ENCODE peak calls at places on chromosomes 16 and 17, in six cellular contexts. X is WTC11, W is IMR-90, C is SK-N-SH, L is K562, Z is H1. S is an unnamed sample.

GRCh38 chr16:15976225-15976812 is 26.9 kb downstream of the ABCC1 start:
- DNase-seq in X (no peak), W (no peak), C (no peak), L (no peak), Z (no peak), S (no peak)

GRCh38 chr16:53756329-53756996 is 52.5 kb downstream of the FTO start:
- DNase-seq in X (no peak), W (peak), C (no peak), L (no peak), Z (no peak), S (no peak)

GRCh38 chr17:44539664-44540063 is 17.6 kb upstream of the FZD2 start:
- DNase-seq in X (peak), W (no peak), C (no peak), L (no peak), Z (peak), S (no peak)

GRCh38 chr16:85029413-85029794 is 1.8 kb downstream of the KIAA0513 start:
- DNase-seq in X (no peak), W (peak), C (peak), L (peak), Z (no peak), S (no peak)

GRCh38 chr17:50967795-50968194 is 101.6 kb upstream of the TOB1 start:
- DNase-seq in X (no peak), W (peak), C (no peak), L (no peak), Z (no peak), S (no peak)

GRCh38 chr16:55655709-55656694 is at the start of gene SLC6A2:
- DNase-seq in X (peak), W (no peak), C (peak), L (no peak), Z (peak), S (no peak)

GRCh38 chr17:82358467-82359350 is at the start of gene TEX19:
- DNase-seq in X (no peak), W (no peak), C (peak), L (peak), Z (no peak), S (peak)

GRCh38 chr17:7404737-7405412 is 978 bp upstream of the TMEM256 start:
- DNase-seq in X (peak), W (no peak), C (peak), L (no peak), Z (no peak), S (no peak)

GRCh38 chr17:40218740-40219072 is 398 bp upstream of the WIPF2 start:
- DNase-seq in X (peak), W (peak), C (peak), L (peak), Z (peak), S (peak)

GRCh38 chr17:19762515-19762961 is 14.4 kb upstream of the ALDH3A1 start:
- DNase-seq in X (peak), W (peak), C (peak), L (no peak), Z (peak), S (peak)

GRCh38 chr16:89061590-89062380 is 31.9 kb upstream of the ACSF3 start:
- DNase-seq in X (no peak), W (no peak), C (no peak), L (no peak), Z (no peak), S (no peak)

GRCh38 chr17:1347681-1348318 is 52.2 kb downstream of the YWHAE start:
- DNase-seq in X (no peak), W (peak), C (no peak), L (no peak), Z (no peak), S (no peak)

GRCh38 chr16:82819286-82819685 is 192.5 kb downstream of the CDH13 start:
- DNase-seq in X (no peak), W (no peak), C (no peak), L (no peak), Z (no peak), S (no peak)

GRCh38 chr17:60372790-60373483 is 19.0 kb downstream of the USP32 start:
- DNase-seq in X (no peak), W (peak), C (no peak), L (no peak), Z (no peak), S (peak)

GRCh38 chr17:19937522-19937921 is 40.1 kb downstream of the AKAP10 start:
- DNase-seq in X (no peak), W (peak), C (no peak), L (no peak), Z (no peak), S (no peak)

GRCh38 chr16:87465306-87465705 is 27.5 kb downstream of the ZCCHC14 start:
- DNase-seq in X (no peak), W (peak), C (peak), L (peak), Z (no peak), S (no peak)

GRCh38 chr16:19163215-19163614 is 4.8 kb upstream of the SYT17 start:
- DNase-seq in X (no peak), W (no peak), C (no peak), L (no peak), Z (no peak), S (no peak)

GRCh38 chr17:3865166-3865565 is 19.1 kb upstream of the NCBP3 start:
- DNase-seq in X (no peak), W (no peak), C (no peak), L (no peak), Z (no peak), S (no peak)

GRCh38 chr17:56577810-56578209 is 15.7 kb upstream of the NOG start:
- DNase-seq in X (no peak), W (no peak), C (no peak), L (no peak), Z (no peak), S (no peak)

GRCh38 chr16:47687694-47688093 is 226.6 kb downstream of the PHKB start:
- DNase-seq in X (no peak), W (peak), C (no peak), L (no peak), Z (no peak), S (no peak)

GRCh38 chr16:57535680-57536305 is 578 bp downstream of the CCDC102A start:
- DNase-seq in X (peak), W (peak), C (peak), L (peak), Z (peak), S (peak)

GRCh38 chr17:79077587-79077986 is 3.0 kb downstream of the ENGASE start:
- DNase-seq in X (no peak), W (no peak), C (no peak), L (no peak), Z (no peak), S (no peak)

GRCh38 chr17:39716879-39717536 is 13.3 kb downstream of the MIEN1 start:
- DNase-seq in X (no peak), W (no peak), C (no peak), L (no peak), Z (no peak), S (no peak)

GRCh38 chr17:71870546-71870862 is 250.3 kb upstream of the SOX9 start:
- DNase-seq in X (no peak), W (no peak), C (peak), L (no peak), Z (no peak), S (no peak)

GRCh38 chr16:69567031-69567680 is 1.4 kb downstream of the NFAT5 start:
- DNase-seq in X (no peak), W (peak), C (peak), L (peak), Z (no peak), S (no peak)

GRCh38 chr16:88379694-88380040 is 3.1 kb upstream of the ZNF469 start:
- DNase-seq in X (no peak), W (no peak), C (peak), L (no peak), Z (no peak), S (no peak)

GRCh38 chr17:74380086-74380958 is 13.0 kb downstream of the GPR142 start:
- DNase-seq in X (no peak), W (no peak), C (no peak), L (no peak), Z (no peak), S (no peak)

GRCh38 chr16:27823438-27823820 is 240.1 kb downstream of the GSG1L start:
- DNase-seq in X (no peak), W (no peak), C (no peak), L (no peak), Z (no peak), S (no peak)

GRCh38 chr17:42579794-42580551 is 2.4 kb upstream of the PSMC3IP start:
- DNase-seq in X (no peak), W (no peak), C (no peak), L (no peak), Z (no peak), S (no peak)

GRCh38 chr16:20359997-20360396 is 7.5 kb upstream of the UMOD start:
- DNase-seq in X (peak), W (no peak), C (peak), L (peak), Z (no peak), S (no peak)

GRCh38 chr17:72118588-72119279 is 2.1 kb upstream of the SOX9 start:
- DNase-seq in X (peak), W (peak), C (peak), L (peak), Z (no peak), S (peak)

GRCh38 chr16:24677388-24677787 is 52.1 kb upstream of the TNRC6A start:
- DNase-seq in X (no peak), W (no peak), C (no peak), L (no peak), Z (no peak), S (no peak)

GRCh38 chr17:68775969-68776368 is 174.8 kb upstream of the FAM20A start:
- DNase-seq in X (no peak), W (no peak), C (no peak), L (no peak), Z (no peak), S (no peak)

GRCh38 chr16:69522041-69522578 is 43.7 kb upstream of the NFAT5 start:
- DNase-seq in X (no peak), W (no peak), C (no peak), L (no peak), Z (no peak), S (no peak)

DNA sequence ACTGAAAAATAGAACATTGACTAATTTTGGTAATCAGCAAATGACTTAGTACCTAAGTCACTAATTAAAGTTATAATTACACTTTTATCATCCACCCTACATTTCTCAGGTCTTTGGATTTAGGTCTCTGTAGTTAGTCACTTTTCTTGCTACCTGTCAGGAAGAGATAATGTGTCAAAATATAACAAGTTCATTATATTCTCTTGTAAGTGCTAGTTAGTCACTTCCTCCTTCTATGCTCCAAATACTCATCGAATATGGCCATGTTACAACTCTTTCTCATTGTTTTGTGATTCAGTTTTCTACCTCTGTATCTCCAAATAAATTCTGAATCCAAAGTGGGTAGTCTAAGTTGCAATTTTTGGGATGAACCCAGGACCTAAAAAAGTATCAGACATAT is 163.5 kb upstream of the KIF2B start:
- DNase-seq in X (no peak), W (no peak), C (no peak), L (peak), Z (no peak), S (no peak)
- TF ChIP-seq USF2 in X (no peak), W (no peak), C (no peak), L (no peak), Z (no peak), S (no peak)

GRCh38 chr17:12987120-12987519 is 30.7 kb downstream of the ELAC2 start:
- DNase-seq in X (peak), W (no peak), C (peak), L (no peak), Z (no peak), S (no peak)

GRCh38 chr17:12979826-12980500 is 37.9 kb downstream of the ELAC2 start:
- DNase-seq in X (no peak), W (peak), C (no peak), L (no peak), Z (no peak), S (no peak)

GRCh38 chr17:12985431-12986285 is 32.2 kb downstream of the ELAC2 start:
- DNase-seq in X (no peak), W (peak), C (no peak), L (no peak), Z (no peak), S (no peak)

GRCh38 chr17:12982224-12982623 is 35.6 kb downstream of the ELAC2 start:
- DNase-seq in X (no peak), W (no peak), C (no peak), L (no peak), Z (no peak), S (no peak)

GRCh38 chr17:12983986-12984932 is 33.6 kb downstream of the ELAC2 start:
- DNase-seq in X (no peak), W (peak), C (no peak), L (no peak), Z (no peak), S (no peak)
- TF ChIP-seq USF2 in X (no peak), W (no peak), C (no peak), L (no peak), Z (no peak), S (no peak)

GRCh38 chr17:76115138-76115754 is 11.7 kb upstream of the EXOC7 start:
- DNase-seq in X (no peak), W (no peak), C (no peak), L (no peak), Z (no peak), S (no peak)
- TF ChIP-seq USF2 in X (no peak), W (no peak), C (no peak), L (no peak), Z (no peak), S (no peak)

GRCh38 chr16:72195609-72196008 is 23.7 kb upstream of the PMFBP1 start:
- DNase-seq in X (peak), W (no peak), C (peak), L (no peak), Z (peak), S (no peak)
- TF ChIP-seq USF2 in X (no peak), W (no peak), C (no peak), L (no peak), Z (no peak), S (no peak)

GRCh38 chr16:10298416-10298815 is 87.4 kb upstream of the ATF7IP2 start:
- DNase-seq in X (no peak), W (no peak), C (no peak), L (no peak), Z (no peak), S (no peak)

GRCh38 chr16:10296956-10297340 is 88.9 kb upstream of the ATF7IP2 start:
- DNase-seq in X (no peak), W (no peak), C (no peak), L (no peak), Z (no peak), S (no peak)

DNA sequence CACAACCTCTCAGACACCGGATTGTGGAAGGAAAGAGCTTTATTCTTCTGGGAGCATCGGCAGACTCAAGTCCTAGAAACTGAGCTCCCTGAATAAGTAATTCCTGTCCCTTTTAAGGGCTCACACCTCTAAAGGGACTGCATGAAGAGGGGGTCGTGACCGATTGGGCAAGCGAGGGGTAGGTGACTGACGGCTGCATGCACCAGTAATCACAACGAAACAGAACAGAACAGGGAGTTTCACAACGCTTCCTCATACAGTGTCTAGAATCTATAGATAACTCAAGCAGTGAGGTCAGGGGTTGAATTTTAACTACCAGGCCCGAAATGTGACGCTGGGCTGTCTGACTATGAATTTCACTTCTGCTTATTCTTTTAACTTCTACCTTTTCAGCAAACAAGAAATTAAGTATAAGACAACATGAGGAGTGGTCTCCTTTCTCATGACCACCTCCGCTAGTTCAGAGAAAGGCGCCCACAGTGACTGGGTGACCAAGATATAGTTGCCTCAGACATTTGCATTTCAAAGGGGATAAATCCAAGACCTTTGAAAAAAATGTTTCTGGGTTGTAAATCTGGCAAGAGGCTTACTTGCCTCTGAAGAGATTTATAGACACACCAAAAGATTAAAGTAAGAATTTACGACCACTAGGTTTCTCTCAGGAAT is 88.4 kb upstream of the ATF7IP2 start:
- DNase-seq in X (no peak), W (no peak), C (no peak), L (peak), Z (no peak), S (no peak)
- TF ChIP-seq USF2 in X (no peak), W (no peak), C (no peak), L (no peak), Z (no peak), S (no peak)

GRCh38 chr17:81173354-81173753 is 7.3 kb upstream of the AATK start:
- DNase-seq in X (no peak), W (no peak), C (no peak), L (no peak), Z (no peak), S (no peak)

GRCh38 chr17:81173761-81174160 is 7.7 kb upstream of the AATK start:
- DNase-seq in X (no peak), W (no peak), C (no peak), L (no peak), Z (no peak), S (no peak)

GRCh38 chr17:81171941-81172340 is 5.9 kb upstream of the AATK start:
- DNase-seq in X (no peak), W (peak), C (no peak), L (no peak), Z (no peak), S (no peak)

GRCh38 chr17:81169870-81170309 is 3.9 kb upstream of the AATK start:
- DNase-seq in X (no peak), W (no peak), C (no peak), L (no peak), Z (no peak), S (no peak)

GRCh38 chr17:81170727-81171494 is 4.9 kb upstream of the AATK start:
- DNase-seq in X (no peak), W (no peak), C (no peak), L (no peak), Z (no peak), S (no peak)
- TF ChIP-seq USF2 in X (no peak), W (no peak), C (no peak), L (no peak), Z (no peak), S (no peak)

GRCh38 chr17:17538417-17539391 is 42.5 kb upstream of the RASD1 start:
- DNase-seq in X (no peak), W (peak), C (no peak), L (peak), Z (no peak), S (peak)

GRCh38 chr17:17539591-17539990 is 43.4 kb upstream of the RASD1 start:
- DNase-seq in X (no peak), W (no peak), C (no peak), L (no peak), Z (no peak), S (no peak)

GRCh38 chr17:17540935-17541639 is 44.9 kb upstream of the RASD1 start:
- DNase-seq in X (no peak), W (no peak), C (peak), L (no peak), Z (no peak), S (no peak)

GRCh38 chr17:17541640-17542001 is 45.4 kb upstream of the RASD1 start:
- DNase-seq in X (no peak), W (no peak), C (peak), L (no peak), Z (no peak), S (no peak)

DNA sequence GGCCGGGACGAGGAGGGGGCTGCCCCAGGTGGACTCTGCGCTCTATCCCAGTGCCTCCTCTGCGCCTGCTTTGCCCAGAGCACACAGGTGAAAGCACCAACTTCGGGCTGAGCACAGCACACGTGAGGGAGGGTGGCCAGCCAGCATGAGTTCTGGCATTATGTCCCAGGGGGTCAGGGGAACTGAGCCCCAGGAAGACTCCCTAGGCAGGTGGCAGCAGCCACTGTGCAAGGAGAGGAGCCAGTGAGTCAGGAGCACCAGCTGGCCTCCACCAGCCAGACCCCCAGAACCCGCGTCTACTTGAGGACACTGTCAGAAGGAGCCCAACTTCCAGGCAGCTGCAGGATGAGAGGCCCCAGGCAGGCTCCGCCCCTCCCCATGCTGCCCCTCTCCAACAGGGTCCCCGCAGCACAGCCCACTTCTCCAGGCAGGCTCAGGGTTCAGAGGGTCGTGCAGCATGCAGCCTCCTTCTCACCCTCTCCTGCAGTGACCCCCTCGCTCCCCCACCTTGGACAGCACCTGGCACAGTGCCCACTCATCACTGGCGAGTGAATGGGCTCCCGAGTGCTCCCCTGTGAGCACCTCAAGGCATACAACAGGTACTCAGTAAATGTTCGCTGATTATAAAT is 44.2 kb upstream of the RASD1 start:
- DNase-seq in X (peak), W (no peak), C (peak), L (no peak), Z (no peak), S (no peak)
- TF ChIP-seq USF2 in X (no peak), W (no peak), C (no peak), L (no peak), Z (no peak), S (no peak)

DNA sequence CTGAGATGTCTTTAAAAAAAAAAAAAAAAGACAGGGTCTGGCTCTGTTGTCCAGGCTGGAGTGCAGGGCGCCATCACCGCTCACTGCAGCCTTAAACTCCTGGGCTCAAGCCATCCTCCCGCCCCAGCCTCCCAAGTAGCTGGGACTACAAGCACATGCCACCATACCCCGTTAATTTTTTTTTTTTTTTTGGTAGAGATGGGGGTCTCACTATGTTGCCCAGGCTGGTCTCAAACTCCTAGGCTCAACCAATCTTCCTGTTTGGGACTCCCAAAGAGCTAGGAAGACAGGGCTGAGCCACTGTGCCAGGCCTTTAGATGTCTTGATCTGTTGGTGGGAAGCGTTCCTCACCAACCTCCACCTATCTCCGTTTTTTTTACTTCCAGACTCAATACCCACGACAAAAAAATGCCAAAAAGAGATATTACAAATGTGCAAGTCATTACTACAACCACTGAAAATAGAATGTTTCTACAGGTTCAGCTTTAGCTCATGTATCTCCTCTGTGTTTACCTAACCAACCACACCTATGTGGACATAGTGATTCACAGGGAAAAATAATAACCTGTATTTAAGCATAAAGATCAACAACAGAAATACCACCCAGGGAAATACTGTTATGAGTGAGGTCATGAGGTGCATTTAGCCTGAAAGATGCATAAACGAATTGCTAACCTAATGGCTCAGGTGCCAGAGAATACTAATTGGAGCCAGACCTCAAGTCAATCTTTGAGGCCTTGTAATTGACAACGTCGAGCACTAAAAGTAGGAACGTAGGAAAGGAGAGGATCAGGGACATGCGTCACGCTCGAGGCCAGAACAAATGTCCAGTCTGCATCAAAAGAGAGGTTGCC is 22.6 kb downstream of the NACA2 start:
- DNase-seq in X (no peak), W (no peak), C (no peak), L (no peak), Z (no peak), S (peak)
- TF ChIP-seq USF2 in X (no peak), W (no peak), C (no peak), L (no peak), Z (no peak), S (peak)